ENCODE peak calls at places on chromosome 19, in five cellular contexts. O, A, C, I and R are unnamed samples.

GRCh38 chr19:28710278-28710677 is 502.7 kb downstream of the UQCRFS1 start:
- DNase-seq in A (no peak), I (no peak), C (peak), O (no peak), R (peak)

GRCh38 chr19:2478756-2479555 is 3.0 kb downstream of the GADD45B start:
- DNase-seq in O (peak), I (no peak), C (peak), A (peak), R (no peak)

GRCh38 chr19:13428352-13428751 is 77.9 kb downstream of the CACNA1A start:
- DNase-seq in O (peak), A (no peak), C (peak), I (peak), R (no peak)

GRCh38 chr19:6078068-6078467 is 32.2 kb downstream of the RFX2 start:
- DNase-seq in C (no peak), A (no peak), O (no peak), I (no peak), R (no peak)

GRCh38 chr19:52689804-52690394 is 44.9 kb downstream of the ZNF611 start:
- DNase-seq in A (peak), I (peak), C (peak), O (peak), R (peak)

GRCh38 chr19:20385056-20385455 is 180.5 kb downstream of the ZNF737 start:
- DNase-seq in C (no peak), I (no peak), A (no peak), O (no peak), R (no peak)

GRCh38 chr19:43780706-43781525 is at the start of gene KCNN4:
- DNase-seq in O (peak), I (no peak), C (no peak), A (no peak), R (no peak)

GRCh38 chr19:41354343-41354974 is 737 bp upstream of the TGFB1 start:
- DNase-seq in A (peak), O (peak), I (no peak), C (no peak), R (no peak)

GRCh38 chr19:17420267-17420924 is 549 bp downstream of the MVB12A start:
- DNase-seq in O (peak), I (peak), C (peak), A (peak), R (peak)

GRCh38 chr19:51986309-51987291 is at the start of gene ZNF350:
- DNase-seq in A (peak), C (peak), O (peak), I (peak), R (peak)

GRCh38 chr19:34316741-34317241 is 48.2 kb upstream of the GPI start:
- DNase-seq in A (no peak), C (no peak), O (no peak), I (no peak), R (no peak)

GRCh38 chr19:13751436-13751835 is 12.9 kb upstream of the MRI1 start:
- DNase-seq in C (no peak), O (no peak), A (no peak), I (no peak), R (no peak)

GRCh38 chr19:28482221-28482620 is 730.7 kb downstream of the UQCRFS1 start:
- DNase-seq in C (no peak), O (peak), I (no peak), A (no peak), R (no peak)

GRCh38 chr19:53055117-53055516 is 10.6 kb downstream of the ERVV-2 start:
- DNase-seq in C (no peak), A (no peak), I (no peak), O (no peak), R (no peak)

GRCh38 chr19:7492142-7493055 is 3.6 kb upstream of the PEX11G start:
- DNase-seq in O (no peak), I (no peak), C (no peak), A (no peak), R (no peak)

GRCh38 chr19:7968796-7969559 is 25.5 kb upstream of the TIMM44 start:
- DNase-seq in O (no peak), C (no peak), A (no peak), I (no peak), R (no peak)

GRCh38 chr19:46605356-46605821 is 4.3 kb downstream of the CALM3 start:
- DNase-seq in O (no peak), I (no peak), C (no peak), A (no peak), R (no peak)

GRCh38 chr19:50465986-50466771 is 10.1 kb upstream of the EMC10 start:
- DNase-seq in O (peak), A (no peak), I (peak), C (peak), R (peak)

GRCh38 chr19:10052602-10053360 is 33.3 kb upstream of the SHFL start:
- DNase-seq in C (no peak), O (no peak), I (no peak), A (no peak), R (no peak)

GRCh38 chr19:14563989-14564650 is 7.7 kb downstream of the NDUFB7 start:
- DNase-seq in I (no peak), A (no peak), O (no peak), C (peak), R (no peak)

GRCh38 chr19:4606921-4607678 is 32.2 kb upstream of the TNFAIP8L1 start:
- DNase-seq in C (peak), O (no peak), I (peak), A (peak), R (peak)

GRCh38 chr19:16497837-16498236 is 1.6 kb downstream of the C19orf44 start:
- DNase-seq in I (no peak), O (no peak), C (no peak), A (no peak), R (no peak)

GRCh38 chr19:868458-869244 is 9.2 kb downstream of the CFD start:
- DNase-seq in A (no peak), C (no peak), O (no peak), I (no peak), R (no peak)